ENCODE peak calls at places on chromosomes 13 and 19, in five cellular contexts. One of them, this sample, is unnamed.

GRCh38 chr13:106405731-106406130 is 129.7 kb downstream of the EFNB2 start:
- DNase-seq in heart right ventricle: no peak
- DNase-seq in stimulated activated CD4-positive, alpha-beta T cell treated with anti-CD3 and anti-CD28 coated beads, Interleukin-1b, Interleukin-23, amount 100 ng/mL, for 1 hour: no peak
- DNase-seq in choroid plexus epithelial cell: no peak
- DNase-seq in BE2C: no peak
- DNase-seq in this sample: no peak

GRCh38 chr19:47253467-47253881 is 2.9 kb upstream of the CCDC9 start:
- DNase-seq in stimulated activated CD4-positive, alpha-beta T cell treated with anti-CD3 and anti-CD28 coated beads, Interleukin-1b, Interleukin-23, amount 100 ng/mL, for 1 hour: no peak
- DNase-seq in choroid plexus epithelial cell: peak
- DNase-seq in heart right ventricle: no peak
- DNase-seq in BE2C: no peak
- DNase-seq in this sample: no peak

GRCh38 chr19:12695997-12696365 is 450 bp downstream of the FBXW9 start:
- DNase-seq in heart right ventricle: no peak
- DNase-seq in stimulated activated CD4-positive, alpha-beta T cell treated with anti-CD3 and anti-CD28 coated beads, Interleukin-1b, Interleukin-23, amount 100 ng/mL, for 1 hour: no peak
- DNase-seq in choroid plexus epithelial cell: no peak
- DNase-seq in BE2C: no peak
- DNase-seq in this sample: no peak

GRCh38 chr13:49238621-49239020 is 9.1 kb upstream of the CDADC1 start:
- DNase-seq in choroid plexus epithelial cell: no peak
- DNase-seq in stimulated activated CD4-positive, alpha-beta T cell treated with anti-CD3 and anti-CD28 coated beads, Interleukin-1b, Interleukin-23, amount 100 ng/mL, for 1 hour: no peak
- DNase-seq in BE2C: no peak
- DNase-seq in heart right ventricle: no peak
- DNase-seq in this sample: no peak

GRCh38 chr19:45115809-45116615 is 23.0 kb downstream of the PPP1R37 start:
- DNase-seq in BE2C: peak
- DNase-seq in choroid plexus epithelial cell: no peak
- DNase-seq in heart right ventricle: no peak
- DNase-seq in stimulated activated CD4-positive, alpha-beta T cell treated with anti-CD3 and anti-CD28 coated beads, Interleukin-1b, Interleukin-23, amount 100 ng/mL, for 1 hour: no peak
- DNase-seq in this sample: no peak

GRCh38 chr13:114211446-114211845 is 23.3 kb upstream of the CDC16 start:
- DNase-seq in stimulated activated CD4-positive, alpha-beta T cell treated with anti-CD3 and anti-CD28 coated beads, Interleukin-1b, Interleukin-23, amount 100 ng/mL, for 1 hour: no peak
- DNase-seq in choroid plexus epithelial cell: no peak
- DNase-seq in heart right ventricle: no peak
- DNase-seq in BE2C: no peak
- DNase-seq in this sample: no peak

GRCh38 chr13:73722120-73722519 is 412.1 kb downstream of the KLF12 start:
- DNase-seq in BE2C: no peak
- DNase-seq in choroid plexus epithelial cell: peak
- DNase-seq in heart right ventricle: no peak
- DNase-seq in stimulated activated CD4-positive, alpha-beta T cell treated with anti-CD3 and anti-CD28 coated beads, Interleukin-1b, Interleukin-23, amount 100 ng/mL, for 1 hour: no peak
- DNase-seq in this sample: no peak

GRCh38 chr19:344625-345319 is at the start of gene MIER2:
- DNase-seq in choroid plexus epithelial cell: peak
- DNase-seq in stimulated activated CD4-positive, alpha-beta T cell treated with anti-CD3 and anti-CD28 coated beads, Interleukin-1b, Interleukin-23, amount 100 ng/mL, for 1 hour: peak
- DNase-seq in heart right ventricle: peak
- DNase-seq in BE2C: peak
- DNase-seq in this sample: peak

GRCh38 chr19:33904681-33905080 is 108.0 kb downstream of the KCTD15 start:
- DNase-seq in choroid plexus epithelial cell: peak
- DNase-seq in stimulated activated CD4-positive, alpha-beta T cell treated with anti-CD3 and anti-CD28 coated beads, Interleukin-1b, Interleukin-23, amount 100 ng/mL, for 1 hour: no peak
- DNase-seq in BE2C: no peak
- DNase-seq in heart right ventricle: peak
- DNase-seq in this sample: no peak

GRCh38 chr13:24784319-24784718 is 20.4 kb downstream of the RNF17 start:
- DNase-seq in choroid plexus epithelial cell: no peak
- DNase-seq in stimulated activated CD4-positive, alpha-beta T cell treated with anti-CD3 and anti-CD28 coated beads, Interleukin-1b, Interleukin-23, amount 100 ng/mL, for 1 hour: no peak
- DNase-seq in heart right ventricle: no peak
- DNase-seq in BE2C: no peak
- DNase-seq in this sample: no peak

GRCh38 chr19:44988896-44989563 is 12.2 kb upstream of the RELB start:
- DNase-seq in heart right ventricle: peak
- DNase-seq in BE2C: peak
- DNase-seq in choroid plexus epithelial cell: peak
- DNase-seq in stimulated activated CD4-positive, alpha-beta T cell treated with anti-CD3 and anti-CD28 coated beads, Interleukin-1b, Interleukin-23, amount 100 ng/mL, for 1 hour: peak
- DNase-seq in this sample: peak

GRCh38 chr13:59346861-59347470 is 816.8 kb downstream of the DIAPH3 start:
- DNase-seq in heart right ventricle: no peak
- DNase-seq in stimulated activated CD4-positive, alpha-beta T cell treated with anti-CD3 and anti-CD28 coated beads, Interleukin-1b, Interleukin-23, amount 100 ng/mL, for 1 hour: no peak
- DNase-seq in BE2C: no peak
- DNase-seq in choroid plexus epithelial cell: no peak
- DNase-seq in this sample: no peak

GRCh38 chr19:16098821-16099220 is 12.9 kb upstream of the RAB8A start:
- DNase-seq in BE2C: no peak
- DNase-seq in stimulated activated CD4-positive, alpha-beta T cell treated with anti-CD3 and anti-CD28 coated beads, Interleukin-1b, Interleukin-23, amount 100 ng/mL, for 1 hour: no peak
- DNase-seq in choroid plexus epithelial cell: no peak
- DNase-seq in heart right ventricle: no peak
- DNase-seq in this sample: no peak

GRCh38 chr19:5679289-5680082 is 830 bp downstream of the MICOS13 start:
- DNase-seq in stimulated activated CD4-positive, alpha-beta T cell treated with anti-CD3 and anti-CD28 coated beads, Interleukin-1b, Interleukin-23, amount 100 ng/mL, for 1 hour: no peak
- DNase-seq in BE2C: no peak
- DNase-seq in heart right ventricle: no peak
- DNase-seq in choroid plexus epithelial cell: no peak
- DNase-seq in this sample: no peak

GRCh38 chr19:58582985-58583384 is 9.8 kb upstream of the MZF1 start:
- DNase-seq in BE2C: no peak
- DNase-seq in choroid plexus epithelial cell: no peak
- DNase-seq in heart right ventricle: no peak
- DNase-seq in stimulated activated CD4-positive, alpha-beta T cell treated with anti-CD3 and anti-CD28 coated beads, Interleukin-1b, Interleukin-23, amount 100 ng/mL, for 1 hour: no peak
- DNase-seq in this sample: no peak

GRCh38 chr19:52516191-52516590 is 11.3 kb upstream of the ZNF808 start:
- DNase-seq in choroid plexus epithelial cell: no peak
- DNase-seq in BE2C: no peak
- DNase-seq in stimulated activated CD4-positive, alpha-beta T cell treated with anti-CD3 and anti-CD28 coated beads, Interleukin-1b, Interleukin-23, amount 100 ng/mL, for 1 hour: no peak
- DNase-seq in heart right ventricle: no peak
- DNase-seq in this sample: no peak

GRCh38 chr13:113553541-113554332 is 30.8 kb upstream of the TFDP1 start:
- DNase-seq in heart right ventricle: no peak
- DNase-seq in stimulated activated CD4-positive, alpha-beta T cell treated with anti-CD3 and anti-CD28 coated beads, Interleukin-1b, Interleukin-23, amount 100 ng/mL, for 1 hour: no peak
- DNase-seq in choroid plexus epithelial cell: no peak
- DNase-seq in BE2C: no peak
- DNase-seq in this sample: peak

GRCh38 chr19:30799854-30800755 is 427.9 kb downstream of the ZNF536 start:
- DNase-seq in stimulated activated CD4-positive, alpha-beta T cell treated with anti-CD3 and anti-CD28 coated beads, Interleukin-1b, Interleukin-23, amount 100 ng/mL, for 1 hour: no peak
- DNase-seq in heart right ventricle: peak
- DNase-seq in choroid plexus epithelial cell: no peak
- DNase-seq in BE2C: peak
- DNase-seq in this sample: peak

GRCh38 chr19:4675346-4675745 is 5.2 kb upstream of the MYDGF start:
- DNase-seq in BE2C: no peak
- DNase-seq in heart right ventricle: no peak
- DNase-seq in choroid plexus epithelial cell: no peak
- DNase-seq in stimulated activated CD4-positive, alpha-beta T cell treated with anti-CD3 and anti-CD28 coated beads, Interleukin-1b, Interleukin-23, amount 100 ng/mL, for 1 hour: no peak
- DNase-seq in this sample: no peak

GRCh38 chr13:50527612-50528509 is 315.6 kb downstream of the DLEU7 start:
- DNase-seq in stimulated activated CD4-positive, alpha-beta T cell treated with anti-CD3 and anti-CD28 coated beads, Interleukin-1b, Interleukin-23, amount 100 ng/mL, for 1 hour: no peak
- DNase-seq in heart right ventricle: no peak
- DNase-seq in choroid plexus epithelial cell: no peak
- DNase-seq in BE2C: no peak
- DNase-seq in this sample: no peak

GRCh38 chr19:34556500-34556899 is 74.9 kb downstream of the WTIP start:
- DNase-seq in stimulated activated CD4-positive, alpha-beta T cell treated with anti-CD3 and anti-CD28 coated beads, Interleukin-1b, Interleukin-23, amount 100 ng/mL, for 1 hour: no peak
- DNase-seq in BE2C: peak
- DNase-seq in heart right ventricle: peak
- DNase-seq in choroid plexus epithelial cell: peak
- DNase-seq in this sample: no peak

GRCh38 chr13:26961890-26962615 is 201.5 kb upstream of the GPR12 start:
- DNase-seq in BE2C: no peak
- DNase-seq in stimulated activated CD4-positive, alpha-beta T cell treated with anti-CD3 and anti-CD28 coated beads, Interleukin-1b, Interleukin-23, amount 100 ng/mL, for 1 hour: no peak
- DNase-seq in heart right ventricle: no peak
- DNase-seq in choroid plexus epithelial cell: no peak
- DNase-seq in this sample: peak

GRCh38 chr19:46739290-46739771 is 6.5 kb upstream of the FKRP start:
- DNase-seq in heart right ventricle: peak
- DNase-seq in BE2C: no peak
- DNase-seq in choroid plexus epithelial cell: no peak
- DNase-seq in stimulated activated CD4-positive, alpha-beta T cell treated with anti-CD3 and anti-CD28 coated beads, Interleukin-1b, Interleukin-23, amount 100 ng/mL, for 1 hour: no peak
- DNase-seq in this sample: no peak

GRCh38 chr13:72932250-72932649 is 126.6 kb upstream of the KLF5 start:
- DNase-seq in heart right ventricle: no peak
- DNase-seq in choroid plexus epithelial cell: no peak
- DNase-seq in BE2C: no peak
- DNase-seq in stimulated activated CD4-positive, alpha-beta T cell treated with anti-CD3 and anti-CD28 coated beads, Interleukin-1b, Interleukin-23, amount 100 ng/mL, for 1 hour: no peak
- DNase-seq in this sample: no peak

GRCh38 chr13:114132419-114133121 is at the start of gene RASA3:
- DNase-seq in BE2C: peak
- DNase-seq in choroid plexus epithelial cell: peak
- DNase-seq in stimulated activated CD4-positive, alpha-beta T cell treated with anti-CD3 and anti-CD28 coated beads, Interleukin-1b, Interleukin-23, amount 100 ng/mL, for 1 hour: peak
- DNase-seq in heart right ventricle: peak
- DNase-seq in this sample: peak

GRCh38 chr13:43232866-43233265 is 209.5 kb downstream of the DNAJC15 start:
- DNase-seq in heart right ventricle: no peak
- DNase-seq in BE2C: no peak
- DNase-seq in choroid plexus epithelial cell: peak
- DNase-seq in stimulated activated CD4-positive, alpha-beta T cell treated with anti-CD3 and anti-CD28 coated beads, Interleukin-1b, Interleukin-23, amount 100 ng/mL, for 1 hour: no peak
- DNase-seq in this sample: no peak

GRCh38 chr13:19161308-19161707 is 20.3 kb downstream of the TUBA3C start:
- DNase-seq in heart right ventricle: no peak
- DNase-seq in choroid plexus epithelial cell: no peak
- DNase-seq in stimulated activated CD4-positive, alpha-beta T cell treated with anti-CD3 and anti-CD28 coated beads, Interleukin-1b, Interleukin-23, amount 100 ng/mL, for 1 hour: no peak
- DNase-seq in BE2C: no peak
- DNase-seq in this sample: no peak

GRCh38 chr19:10120538-10121198 is 969 bp upstream of the EIF3G start:
- DNase-seq in heart right ventricle: no peak
- DNase-seq in stimulated activated CD4-positive, alpha-beta T cell treated with anti-CD3 and anti-CD28 coated beads, Interleukin-1b, Interleukin-23, amount 100 ng/mL, for 1 hour: no peak
- DNase-seq in choroid plexus epithelial cell: peak
- DNase-seq in BE2C: no peak
- DNase-seq in this sample: no peak

GRCh38 chr19:19239675-19240074 is 27.9 kb downstream of the NCAN start:
- DNase-seq in choroid plexus epithelial cell: no peak
- DNase-seq in BE2C: no peak
- DNase-seq in stimulated activated CD4-positive, alpha-beta T cell treated with anti-CD3 and anti-CD28 coated beads, Interleukin-1b, Interleukin-23, amount 100 ng/mL, for 1 hour: no peak
- DNase-seq in heart right ventricle: no peak
- DNase-seq in this sample: no peak